ENCODE peak calls at places on chromosome 19, in six cellular contexts. R is A549, W is glutamatergic neuron, D is GM13977, I is fibroblast of villous mesenchyme, E is D721Med. S is an unnamed sample.

GRCh38 chr19:51573331-51573730 is 2.2 kb downstream of the ZNF175 start:
- DNase-seq in W (no peak), D (no peak), I (no peak), E (no peak), R (no peak), S (no peak)

GRCh38 chr19:10260141-10260584 is 8.1 kb downstream of the MRPL4 start:
- DNase-seq in W (no peak), I (no peak), E (no peak), R (no peak), D (no peak), S (no peak)

GRCh38 chr19:33902395-33902794 is 105.7 kb downstream of the KCTD15 start:
- DNase-seq in D (no peak), R (no peak), E (no peak), W (no peak), I (no peak), S (no peak)

GRCh38 chr19:46296722-46297431 is at the start of gene HIF3A:
- DNase-seq in I (peak), D (no peak), E (peak), W (peak), R (no peak), S (peak)

GRCh38 chr19:8393192-8393870 is 3.2 kb downstream of the RAB11B start:
- DNase-seq in D (no peak), I (no peak), R (no peak), E (no peak), W (no peak), S (no peak)

GRCh38 chr19:27794444-27795042 is 1418.4 kb downstream of the UQCRFS1 start:
- DNase-seq in W (peak), R (no peak), I (peak), D (peak), E (no peak), S (peak)

GRCh38 chr19:4575978-4576933 is 16.8 kb upstream of the SEMA6B start:
- DNase-seq in R (peak), E (peak), I (peak), D (peak), W (peak), S (peak)

GRCh38 chr19:54606891-54607781 is 13.7 kb downstream of the LILRA1 start:
- DNase-seq in W (no peak), D (no peak), R (no peak), E (no peak), I (no peak), S (no peak)

GRCh38 chr19:45251452-45252354 is 632 bp downstream of the MARK4 start:
- DNase-seq in I (peak), D (peak), W (peak), E (no peak), R (no peak), S (peak)

GRCh38 chr19:39424934-39425333 is 10.8 kb downstream of the RPS16 start:
- DNase-seq in R (no peak), I (no peak), W (no peak), E (no peak), D (no peak), S (no peak)

GRCh38 chr19:3721900-3722442 is 13.8 kb downstream of the TJP3 start:
- DNase-seq in E (no peak), W (no peak), D (no peak), R (no peak), I (no peak), S (no peak)

GRCh38 chr19:49335071-49335783 is at the start of gene CD37:
- DNase-seq in R (no peak), E (no peak), W (no peak), I (no peak), D (peak), S (no peak)

GRCh38 chr19:32816555-32817099 is 52.9 kb downstream of the SLC7A9 start:
- DNase-seq in I (no peak), W (no peak), E (no peak), R (no peak), D (no peak), S (no peak)

GRCh38 chr19:34278783-34279182 is 24.4 kb downstream of the GARRE1 start:
- DNase-seq in D (no peak), E (no peak), I (no peak), W (no peak), R (no peak), S (no peak)

GRCh38 chr19:47545061-47545948 is 27.6 kb downstream of the ZNF541 start:
- DNase-seq in R (no peak), I (no peak), D (no peak), W (no peak), E (no peak), S (no peak)

GRCh38 chr19:53549354-53549753 is 11.4 kb downstream of the ZNF331 start:
- DNase-seq in D (no peak), I (peak), W (no peak), E (no peak), R (no peak), S (no peak)

GRCh38 chr19:12065100-12065538 is 588 bp downstream of the ZNF844 start:
- DNase-seq in W (no peak), D (peak), E (no peak), R (no peak), I (peak), S (no peak)

GRCh38 chr19:34996978-34997640 is 3.0 kb upstream of the GRAMD1A start:
- DNase-seq in E (no peak), I (no peak), D (no peak), R (no peak), W (no peak), S (no peak)

GRCh38 chr19:977058-977464 is 7.1 kb upstream of the WDR18 start:
- DNase-seq in D (no peak), E (no peak), W (peak), R (no peak), I (no peak), S (no peak)

GRCh38 chr19:45164577-45165335 is 4.0 kb upstream of the NKPD1 start:
- DNase-seq in D (peak), R (peak), W (peak), E (no peak), I (peak), S (no peak)

GRCh38 chr19:22532388-22533310 is 101.5 kb upstream of the ZNF492 start:
- DNase-seq in E (no peak), I (no peak), R (no peak), W (no peak), D (no peak), S (no peak)

GRCh38 chr19:34232566-34233481 is 21.5 kb upstream of the GARRE1 start:
- DNase-seq in I (peak), E (peak), D (peak), R (peak), W (no peak), S (no peak)

GRCh38 chr19:47723573-47723923 is 10.3 kb downstream of the EHD2 start:
- DNase-seq in D (no peak), W (no peak), R (peak), I (peak), E (no peak), S (no peak)

GRCh38 chr19:39112338-39112890 is 13.2 kb upstream of the PAK4 start:
- DNase-seq in R (peak), D (no peak), I (no peak), E (no peak), W (no peak), S (no peak)

GRCh38 chr19:55698256-55698655 is 23.2 kb downstream of the EPN1 start:
- DNase-seq in D (no peak), E (no peak), R (no peak), I (no peak), W (no peak), S (no peak)

GRCh38 chr19:41945135-41945766 is 13.9 kb downstream of the RABAC1 start:
- DNase-seq in E (no peak), I (no peak), D (peak), R (no peak), W (no peak), S (no peak)

GRCh38 chr19:14248578-14249011 is 42.6 kb upstream of the ADGRL1 start:
- DNase-seq in I (peak), W (peak), E (peak), D (peak), R (peak), S (peak)

GRCh38 chr19:55426042-55426441 is 17.1 kb downstream of the SHISA7 start:
- DNase-seq in W (no peak), E (no peak), I (no peak), R (no peak), D (no peak), S (no peak)

GRCh38 chr19:4149518-4150288 is 3.7 kb upstream of the CREB3L3 start:
- DNase-seq in D (no peak), E (no peak), I (no peak), R (peak), W (no peak), S (no peak)

GRCh38 chr19:7699003-7699402 is 2.9 kb downstream of the FCER2 start:
- DNase-seq in E (no peak), R (no peak), D (no peak), I (no peak), W (no peak), S (no peak)

GRCh38 chr19:46499692-46500091 is 4.0 kb upstream of the PNMA8B start:
- DNase-seq in R (no peak), E (no peak), D (no peak), W (no peak), I (no peak), S (no peak)

GRCh38 chr19:800360-801029 is 3.2 kb downstream of the PTBP1 start:
- DNase-seq in I (peak), D (no peak), E (peak), R (no peak), W (no peak), S (no peak)

GRCh38 chr19:45508931-45509691 is 1.8 kb downstream of the VASP start:
- DNase-seq in W (peak), D (peak), R (peak), I (peak), E (no peak), S (peak)

GRCh38 chr19:22625266-22626035 is 8.7 kb upstream of the ZNF492 start:
- DNase-seq in E (no peak), D (no peak), R (no peak), W (no peak), I (no peak), S (no peak)

GRCh38 chr19:10826846-10827245 is 9.2 kb downstream of the TMED1 start:
- DNase-seq in W (no peak), E (no peak), I (no peak), R (no peak), D (no peak), S (no peak)

GRCh38 chr19:53808710-53809125 is 15.4 kb downstream of the NLRP12 start:
- DNase-seq in D (no peak), E (no peak), R (peak), I (peak), W (no peak), S (peak)

GRCh38 chr19:14433454-14434156 is 499 bp downstream of the PKN1 start:
- DNase-seq in W (no peak), R (no peak), E (no peak), I (no peak), D (no peak), S (no peak)

GRCh38 chr19:31613683-31614219 is 264.5 kb upstream of the TSHZ3 start:
- DNase-seq in E (no peak), R (no peak), D (no peak), W (no peak), I (no peak), S (peak)
- TF ChIP-seq CTCF in E (no peak), R (no peak), D (no peak), W (no peak), I (no peak), S (no peak)

DNA sequence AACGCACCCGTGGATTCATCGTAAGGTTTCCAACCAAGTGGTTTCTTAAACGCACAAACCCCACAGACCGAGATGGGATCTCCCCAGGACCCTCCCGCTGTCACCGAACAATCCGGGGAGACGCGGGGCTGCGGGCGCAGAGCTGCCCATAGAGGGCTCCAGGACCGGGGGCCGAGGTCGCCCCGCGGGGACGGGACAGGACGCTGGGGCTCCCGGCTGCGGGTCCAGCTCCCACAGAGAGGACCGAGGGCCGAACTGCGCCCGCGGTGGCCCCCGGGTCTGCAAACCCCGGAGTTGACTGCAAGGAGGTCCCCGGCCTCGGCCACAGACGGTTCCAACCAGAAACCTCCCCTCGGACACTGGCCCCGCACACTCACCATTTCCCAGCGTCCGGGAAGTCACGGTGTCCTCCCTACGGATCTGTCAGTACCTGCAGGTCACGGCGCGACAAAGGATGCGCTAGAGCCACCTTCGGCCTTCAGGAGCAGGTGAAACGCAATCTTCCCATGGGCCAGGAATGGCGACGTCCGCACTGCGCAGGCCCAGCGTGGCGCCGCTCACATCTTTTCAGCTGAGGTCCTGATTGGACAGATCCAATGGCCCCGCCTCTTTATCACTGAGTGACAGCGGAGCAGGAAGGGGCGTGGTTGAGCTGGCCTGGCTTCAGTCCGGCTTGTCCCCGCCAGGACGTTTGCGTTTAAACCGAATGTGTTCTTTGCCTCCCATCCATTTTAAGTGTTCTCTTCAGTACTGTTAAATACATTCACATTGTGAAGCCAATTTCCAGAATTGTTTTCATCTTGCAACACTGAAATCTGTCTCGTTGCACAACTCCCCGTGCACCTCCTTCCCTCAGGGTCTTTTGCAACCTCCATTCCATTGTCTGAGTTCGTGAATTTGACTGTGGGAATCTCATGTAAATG is at the start of gene ZNF14:
- DNase-seq in W (peak), R (peak), I (peak), E (peak), D (peak), S (peak)
- TF ChIP-seq CTCF in W (no peak), R (no peak), I (peak), E (no peak), D (peak), S (no peak)

DNA sequence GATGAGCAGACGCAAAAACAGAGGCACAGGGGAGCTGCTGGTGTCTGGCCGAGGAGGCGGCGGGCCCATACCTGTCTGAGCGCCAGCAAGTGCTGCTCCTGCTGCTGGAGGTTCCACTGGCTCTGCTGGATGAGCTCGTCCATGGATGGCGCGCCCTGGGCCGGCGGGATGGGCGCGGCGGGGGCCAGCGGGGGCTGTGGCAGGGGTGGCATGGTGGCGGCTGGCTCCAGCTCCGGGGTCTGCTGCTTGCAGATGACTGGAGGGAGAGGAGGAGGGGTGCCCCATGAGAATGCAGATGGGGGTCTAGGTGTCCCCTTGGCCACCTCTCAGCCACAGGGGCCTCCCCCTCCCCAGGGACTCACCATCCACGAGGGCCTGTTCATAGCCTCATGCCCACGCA is 6.9 kb downstream of the CHERP start:
- DNase-seq in D (no peak), E (no peak), R (no peak), I (no peak), W (no peak), S (no peak)
- TF ChIP-seq CTCF in D (no peak), E (no peak), R (no peak), I (no peak), W (no peak), S (no peak)

GRCh38 chr19:18193388-18194207 is 580 bp downstream of the MPV17L2 start:
- DNase-seq in D (peak), W (peak), R (no peak), E (no peak), I (no peak), S (peak)
- TF ChIP-seq CTCF in D (no peak), W (no peak), R (no peak), E (no peak), I (peak), S (no peak)

DNA sequence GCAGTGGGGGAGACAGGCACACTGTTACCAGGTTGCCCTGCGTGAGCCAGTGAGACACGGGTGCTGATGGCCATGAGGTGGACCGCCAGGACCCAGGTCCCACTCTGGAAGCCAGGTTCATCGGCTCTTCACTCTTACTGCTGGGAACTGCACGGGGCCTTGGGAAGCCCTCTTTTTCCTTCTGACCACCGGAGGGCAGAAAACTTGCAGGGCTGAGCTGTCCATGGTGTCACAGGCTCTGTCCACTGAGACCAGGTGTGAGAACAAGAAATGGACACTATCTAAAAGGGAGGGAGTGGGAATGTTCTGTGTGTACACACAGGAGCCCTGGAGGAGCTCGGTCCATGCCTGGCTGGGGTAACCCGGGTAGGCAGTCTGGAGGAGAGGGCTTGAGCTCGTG is 93.4 kb downstream of the UQCRFS1 start:
- DNase-seq in D (no peak), I (no peak), R (no peak), W (peak), E (no peak), S (peak)
- TF ChIP-seq CTCF in D (no peak), I (no peak), R (no peak), W (peak), E (peak), S (peak)

GRCh38 chr19:5895409-5895808 is 8.2 kb downstream of the NDUFA11 start:
- DNase-seq in E (no peak), D (no peak), I (no peak), R (no peak), W (no peak), S (no peak)

GRCh38 chr19:5895890-5896289 is 7.7 kb downstream of the NDUFA11 start:
- DNase-seq in D (no peak), R (no peak), W (no peak), E (no peak), I (no peak), S (no peak)

GRCh38 chr19:5893907-5894703 is 9.5 kb downstream of the NDUFA11 start:
- DNase-seq in W (no peak), E (no peak), R (no peak), D (no peak), I (no peak), S (no peak)

GRCh38 chr19:5893296-5893903 is 10.2 kb downstream of the NDUFA11 start:
- DNase-seq in E (no peak), R (no peak), W (no peak), D (no peak), I (no peak), S (no peak)

DNA sequence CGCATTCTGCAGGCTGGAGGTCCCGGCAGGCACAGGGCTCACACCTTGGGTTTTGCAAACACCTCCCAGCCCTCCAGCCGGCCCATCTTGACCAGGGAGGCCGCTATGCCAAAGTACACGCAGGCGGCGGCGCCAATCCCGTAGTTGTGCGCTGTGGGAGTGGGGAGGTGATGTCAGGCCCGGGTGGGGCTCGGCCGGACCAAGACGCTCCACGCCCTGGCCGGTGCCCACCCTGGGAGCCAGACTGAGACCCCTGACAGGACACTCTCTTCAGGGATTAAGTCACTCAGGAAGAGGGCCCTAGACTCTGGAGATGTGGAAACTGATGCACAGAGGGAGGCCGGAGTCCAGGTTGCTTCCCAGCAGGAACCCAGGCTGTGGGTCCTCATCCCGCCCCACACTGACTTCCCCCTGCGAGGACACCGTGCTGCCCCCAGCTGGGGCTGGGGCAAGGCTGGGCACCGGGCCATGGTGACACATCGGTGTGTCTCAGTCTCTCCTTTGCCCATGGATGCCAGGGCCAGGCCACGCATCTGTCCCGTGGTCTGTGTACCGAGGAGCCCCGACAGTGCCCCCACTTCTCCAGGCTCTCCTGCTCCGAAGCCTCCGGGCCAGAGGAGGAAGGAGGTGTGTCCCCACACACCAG is 8.8 kb downstream of the NDUFA11 start:
- DNase-seq in E (no peak), W (no peak), I (no peak), R (no peak), D (no peak), S (no peak)
- TF ChIP-seq CTCF in E (no peak), W (no peak), I (no peak), R (no peak), D (no peak), S (no peak)

GRCh38 chr19:2540646-2541454 is 64.9 kb downstream of the GADD45B start:
- DNase-seq in R (peak), D (no peak), I (peak), W (peak), E (no peak), S (peak)
- TF ChIP-seq CTCF in R (no peak), D (no peak), I (peak), W (no peak), E (no peak), S (no peak)

DNA sequence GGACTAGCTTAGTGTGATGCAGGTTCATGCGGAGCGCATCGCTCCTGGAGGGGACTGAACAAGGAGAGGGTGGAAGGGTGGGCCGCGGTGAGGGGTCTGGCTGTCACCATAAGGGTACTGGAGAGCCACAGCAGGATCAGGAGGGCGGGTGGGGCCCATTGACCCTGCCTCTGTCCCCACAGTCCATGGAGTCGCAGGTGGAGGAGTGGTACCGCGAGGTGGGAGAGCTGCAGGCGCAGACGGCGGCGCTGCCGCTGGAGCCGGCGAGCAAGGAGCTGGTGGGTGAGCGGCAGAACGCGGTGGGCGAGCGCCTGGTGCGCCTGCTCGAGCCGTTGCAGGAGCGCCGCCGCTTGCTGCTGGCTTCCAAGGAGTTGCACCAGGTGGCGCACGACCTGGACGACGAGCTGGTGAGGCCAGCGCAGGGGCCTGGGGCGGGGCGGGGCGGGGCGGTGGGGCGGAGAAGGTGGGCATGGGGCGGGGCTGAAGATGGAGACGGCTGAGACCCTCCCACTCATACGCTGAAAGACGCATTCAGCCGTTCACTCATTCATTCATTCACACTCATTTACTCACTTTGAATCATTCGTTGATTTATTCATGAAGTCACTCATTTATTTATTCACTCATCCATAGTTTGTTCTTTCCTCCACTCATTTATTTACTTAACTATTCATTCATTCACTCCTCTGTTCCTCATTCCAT is 27.5 kb upstream of the SHKBP1 start:
- DNase-seq in W (peak), E (peak), D (peak), R (peak), I (peak), S (peak)
- TF ChIP-seq CTCF in W (peak), E (peak), D (peak), R (peak), I (peak), S (no peak)

S was measured in endothelial cell.